ENCODE peak calls at places on chromosomes 2 and 18, in ten cellular contexts. One of them, this sample, is unnamed.

GRCh38 chr2:68284896-68285295 is 32.6 kb upstream of the PPP3R1 start:
- DNase-seq in Right ventricle myocardium superior: peak
- DNase-seq in tibial nerve: peak
- DNase-seq in AG10803: peak
- DNase-seq in CMK: no peak
- DNase-seq in stomach: no peak
- DNase-seq in ovary: peak
- DNase-seq in fibroblast of mammary gland: peak
- DNase-seq in lower leg skin: peak
- DNase-seq in uterus: peak
- DNase-seq in this sample: peak

GRCh38 chr2:232238108-232238507 is 140.4 kb upstream of the ALPP start:
- DNase-seq in AG10803: no peak
- DNase-seq in fibroblast of mammary gland: no peak
- DNase-seq in stomach: no peak
- DNase-seq in tibial nerve: no peak
- DNase-seq in CMK: no peak
- DNase-seq in lower leg skin: no peak
- DNase-seq in uterus: no peak
- DNase-seq in Right ventricle myocardium superior: no peak
- DNase-seq in ovary: no peak
- DNase-seq in this sample: no peak

GRCh38 chr2:179861027-179861776 is at the start of gene ZNF385B:
- DNase-seq in AG10803: no peak
- DNase-seq in fibroblast of mammary gland: peak
- DNase-seq in CMK: no peak
- DNase-seq in Right ventricle myocardium superior: peak
- DNase-seq in lower leg skin: peak
- DNase-seq in ovary: peak
- DNase-seq in tibial nerve: no peak
- DNase-seq in uterus: no peak
- DNase-seq in stomach: no peak
- DNase-seq in this sample: peak

GRCh38 chr2:240481720-240482119 is 46.3 kb downstream of the GPC1 start:
- DNase-seq in Right ventricle myocardium superior: no peak
- DNase-seq in fibroblast of mammary gland: no peak
- DNase-seq in tibial nerve: no peak
- DNase-seq in stomach: no peak
- DNase-seq in uterus: no peak
- DNase-seq in ovary: peak
- DNase-seq in CMK: no peak
- DNase-seq in lower leg skin: no peak
- DNase-seq in AG10803: no peak
- DNase-seq in this sample: no peak

GRCh38 chr2:29480423-29480822 is 365.2 kb downstream of the CLIP4 start:
- DNase-seq in fibroblast of mammary gland: no peak
- DNase-seq in tibial nerve: no peak
- DNase-seq in CMK: no peak
- DNase-seq in Right ventricle myocardium superior: no peak
- DNase-seq in uterus: no peak
- DNase-seq in AG10803: no peak
- DNase-seq in lower leg skin: no peak
- DNase-seq in ovary: no peak
- DNase-seq in stomach: no peak
- DNase-seq in this sample: no peak

GRCh38 chr2:42132966-42133641 is 36.0 kb upstream of the EML4 start:
- DNase-seq in Right ventricle myocardium superior: peak
- DNase-seq in AG10803: peak
- DNase-seq in ovary: peak
- DNase-seq in uterus: peak
- DNase-seq in CMK: peak
- DNase-seq in stomach: peak
- DNase-seq in lower leg skin: peak
- DNase-seq in fibroblast of mammary gland: peak
- DNase-seq in tibial nerve: peak
- DNase-seq in this sample: peak

GRCh38 chr2:225889452-225889851 is 489.9 kb downstream of the NYAP2 start:
- DNase-seq in tibial nerve: peak
- DNase-seq in uterus: peak
- DNase-seq in AG10803: peak
- DNase-seq in stomach: no peak
- DNase-seq in lower leg skin: no peak
- DNase-seq in fibroblast of mammary gland: peak
- DNase-seq in ovary: no peak
- DNase-seq in Right ventricle myocardium superior: no peak
- DNase-seq in CMK: no peak
- DNase-seq in this sample: no peak

GRCh38 chr18:49094979-49095632 is 144.3 kb upstream of the SMAD7 start:
- DNase-seq in lower leg skin: no peak
- DNase-seq in ovary: no peak
- DNase-seq in Right ventricle myocardium superior: no peak
- DNase-seq in AG10803: peak
- DNase-seq in fibroblast of mammary gland: peak
- DNase-seq in tibial nerve: peak
- DNase-seq in CMK: no peak
- DNase-seq in uterus: no peak
- DNase-seq in stomach: no peak
- DNase-seq in this sample: no peak

GRCh38 chr2:222130855-222131254 is 167.9 kb downstream of the PAX3 start:
- DNase-seq in stomach: no peak
- DNase-seq in tibial nerve: no peak
- DNase-seq in uterus: no peak
- DNase-seq in AG10803: no peak
- DNase-seq in lower leg skin: no peak
- DNase-seq in ovary: no peak
- DNase-seq in fibroblast of mammary gland: no peak
- DNase-seq in CMK: no peak
- DNase-seq in Right ventricle myocardium superior: no peak
- DNase-seq in this sample: no peak

GRCh38 chr2:191571163-191571769 is 106.7 kb upstream of the NABP1 start:
- DNase-seq in tibial nerve: no peak
- DNase-seq in stomach: no peak
- DNase-seq in AG10803: peak
- DNase-seq in lower leg skin: no peak
- DNase-seq in uterus: no peak
- DNase-seq in Right ventricle myocardium superior: no peak
- DNase-seq in ovary: no peak
- DNase-seq in fibroblast of mammary gland: peak
- DNase-seq in CMK: peak
- DNase-seq in this sample: no peak

GRCh38 chr2:1564506-1564905 is 151.2 kb downstream of the TPO start:
- DNase-seq in CMK: peak
- DNase-seq in tibial nerve: no peak
- DNase-seq in AG10803: no peak
- DNase-seq in ovary: peak
- DNase-seq in Right ventricle myocardium superior: no peak
- DNase-seq in uterus: no peak
- DNase-seq in fibroblast of mammary gland: no peak
- DNase-seq in lower leg skin: peak
- DNase-seq in stomach: no peak
- DNase-seq in this sample: peak

GRCh38 chr2:72674982-72675915 is 150.6 kb downstream of the EXOC6B start:
- DNase-seq in Right ventricle myocardium superior: no peak
- DNase-seq in CMK: no peak
- DNase-seq in fibroblast of mammary gland: no peak
- DNase-seq in tibial nerve: no peak
- DNase-seq in lower leg skin: no peak
- DNase-seq in uterus: no peak
- DNase-seq in AG10803: no peak
- DNase-seq in ovary: no peak
- DNase-seq in stomach: no peak
- DNase-seq in this sample: no peak

GRCh38 chr2:206721216-206721920 is 3.2 kb upstream of the DYTN start:
- DNase-seq in ovary: no peak
- DNase-seq in stomach: no peak
- DNase-seq in lower leg skin: no peak
- DNase-seq in uterus: no peak
- DNase-seq in AG10803: no peak
- DNase-seq in CMK: no peak
- DNase-seq in tibial nerve: no peak
- DNase-seq in Right ventricle myocardium superior: no peak
- DNase-seq in fibroblast of mammary gland: no peak
- DNase-seq in this sample: no peak

GRCh38 chr2:55232863-55233657 is 572 bp downstream of the RPS27A start:
- DNase-seq in uterus: peak
- DNase-seq in AG10803: peak
- DNase-seq in fibroblast of mammary gland: no peak
- DNase-seq in CMK: no peak
- DNase-seq in ovary: peak
- DNase-seq in Right ventricle myocardium superior: peak
- DNase-seq in tibial nerve: no peak
- DNase-seq in stomach: peak
- DNase-seq in lower leg skin: no peak
- DNase-seq in this sample: peak

GRCh38 chr18:12895016-12895415 is 11.0 kb upstream of the PTPN2 start:
- DNase-seq in uterus: no peak
- DNase-seq in ovary: no peak
- DNase-seq in stomach: no peak
- DNase-seq in fibroblast of mammary gland: no peak
- DNase-seq in tibial nerve: no peak
- DNase-seq in CMK: no peak
- DNase-seq in Right ventricle myocardium superior: no peak
- DNase-seq in lower leg skin: no peak
- DNase-seq in AG10803: no peak
- DNase-seq in this sample: no peak

This sample was measured in sigmoid colon.